ENCODE peak calls at places on chromosomes 13 and 19, in seven cellular contexts. Q, R, L, T, B, F and X are unnamed samples.

GRCh38 chr13:42354246-42355117 is 82.5 kb downstream of the AKAP11 start:
- DNase-seq in Q (no peak), R (peak; percentile 37), L (peak; percentile 63), T (no peak), B (peak; percentile 97), F (no peak), X (no peak)

GRCh38 chr19:19488875-19489690 is 26.3 kb downstream of the TSSK6 start:
- DNase-seq in Q (peak; percentile 57), R (peak; percentile 100), L (peak; percentile 99), T (peak; percentile 56), B (peak; percentile 93), F (peak; percentile 89), X (peak; percentile 65)

GRCh38 chr13:57557979-57558529 is 73.5 kb upstream of the PCDH17 start:
- DNase-seq in Q (peak; percentile 7), R (peak; percentile 69), L (no peak), T (no peak), B (peak; percentile 3), F (no peak), X (no peak)

GRCh38 chr13:100454876-100455275 is 133.7 kb downstream of the GGACT start:
- DNase-seq in Q (no peak), R (peak; percentile 47), L (peak; percentile 71), T (no peak), B (peak; percentile 71), F (no peak), X (no peak)

GRCh38 chr13:43021926-43022670 is 1.3 kb upstream of the DNAJC15 start:
- DNase-seq in Q (no peak), R (no peak), L (no peak), T (no peak), B (no peak), F (no peak), X (no peak)

GRCh38 chr13:46507978-46508377 is 45.0 kb upstream of the LRCH1 start:
- DNase-seq in Q (no peak), R (no peak), L (no peak), T (no peak), B (no peak), F (no peak), X (no peak)

GRCh38 chr13:79404985-79405384 is 1.1 kb downstream of the RBM26 start:
- DNase-seq in Q (no peak), R (no peak), L (peak; percentile 34), T (no peak), B (no peak), F (no peak), X (no peak)

GRCh38 chr19:53394522-53394973 is 401 bp upstream of the ZNF765 start:
- DNase-seq in Q (no peak), R (peak; percentile 92), L (peak; percentile 83), T (no peak), B (no peak), F (peak; percentile 44), X (no peak)

GRCh38 chr19:16258440-16258903 is 60.8 kb downstream of the AP1M1 start:
- DNase-seq in Q (peak; percentile 37), R (no peak), L (no peak), T (no peak), B (no peak), F (peak; percentile 35), X (no peak)

GRCh38 chr13:112545866-112546265 is 42.1 kb downstream of the TUBGCP3 start:
- DNase-seq in Q (no peak), R (no peak), L (peak; percentile 69), T (no peak), B (peak; percentile 76), F (no peak), X (no peak)

GRCh38 chr13:99967498-99967883 is 4.1 kb downstream of the ZIC5 start:
- DNase-seq in Q (no peak), R (no peak), L (no peak), T (no peak), B (peak; percentile 51), F (no peak), X (no peak)

GRCh38 chr19:58397533-58398037 is 2.1 kb downstream of the RNF225 start:
- DNase-seq in Q (no peak), R (no peak), L (no peak), T (no peak), B (no peak), F (no peak), X (no peak)

GRCh38 chr19:4369109-4369887 is 25.9 kb downstream of the MPND start:
- DNase-seq in Q (no peak), R (peak; percentile 55), L (no peak), T (peak; percentile 64), B (peak; percentile 35), F (no peak), X (peak; percentile 65)

GRCh38 chr13:44350775-44351504 is 22.7 kb upstream of the SERP2 start:
- DNase-seq in Q (no peak), R (peak; percentile 64), L (no peak), T (no peak), B (no peak), F (no peak), X (no peak)

GRCh38 chr19:40284501-40285352 is at the start of gene AKT2:
- DNase-seq in Q (no peak), R (peak; percentile 90), L (peak; percentile 62), T (peak; percentile 49), B (peak; percentile 82), F (peak; percentile 85), X (peak; percentile 53)

GRCh38 chr19:44951179-44952159 is 3.7 kb upstream of the CLPTM1 start:
- DNase-seq in Q (peak; percentile 70), R (peak; percentile 86), L (peak; percentile 86), T (peak; percentile 64), B (peak; percentile 79), F (peak; percentile 90), X (peak; percentile 59)

GRCh38 chr13:93279982-93280381 is 53.4 kb downstream of the GPC6 start:
- DNase-seq in Q (no peak), R (no peak), L (no peak), T (no peak), B (no peak), F (no peak), X (no peak)

GRCh38 chr13:36530861-36531590 is 98.7 kb downstream of the CCNA1 start:
- DNase-seq in Q (no peak), R (no peak), L (no peak), T (no peak), B (no peak), F (no peak), X (no peak)